ENCODE peak calls at places on chromosome 14, in seven cellular contexts. One of them, this sample, is unnamed.

GRCh38 chr14:34650786-34651584 is 21.0 kb upstream of the SNX6 start:
- DNase-seq in stomach: no peak
- DNase-seq in NCI-H1436 treated with DMSO at 0.1 percent for 48 hours: no peak
- DNase-seq in NCI-H510A treated with DMSO at 0.1 percent for 48 hours: no peak
- DNase-seq in COR-L47: no peak
- DNase-seq in NCI-H446: no peak
- DNase-seq in iris pigment epithelial cell: peak; percentile 100
- DNase-seq in this sample: peak; percentile 93

GRCh38 chr14:35213143-35213788 is 78.9 kb upstream of the PSMA6 start:
- DNase-seq in stomach: no peak
- DNase-seq in NCI-H1436 treated with DMSO at 0.1 percent for 48 hours: no peak
- DNase-seq in NCI-H510A treated with DMSO at 0.1 percent for 48 hours: no peak
- DNase-seq in COR-L47: no peak
- DNase-seq in NCI-H446: no peak
- DNase-seq in iris pigment epithelial cell: no peak
- DNase-seq in this sample: no peak

GRCh38 chr14:89408907-89409675 is 7.9 kb downstream of the FOXN3 start:
- DNase-seq in stomach: no peak
- DNase-seq in NCI-H1436 treated with DMSO at 0.1 percent for 48 hours: no peak
- DNase-seq in NCI-H510A treated with DMSO at 0.1 percent for 48 hours: no peak
- DNase-seq in COR-L47: no peak
- DNase-seq in NCI-H446: no peak
- DNase-seq in iris pigment epithelial cell: peak; percentile 61
- DNase-seq in this sample: no peak

GRCh38 chr14:104601786-104602185 is 2.8 kb downstream of the TMEM179 start:
- DNase-seq in stomach: no peak
- DNase-seq in NCI-H1436 treated with DMSO at 0.1 percent for 48 hours: no peak
- DNase-seq in NCI-H510A treated with DMSO at 0.1 percent for 48 hours: no peak
- DNase-seq in COR-L47: peak; percentile 94
- DNase-seq in NCI-H446: peak; percentile 82
- DNase-seq in iris pigment epithelial cell: no peak
- DNase-seq in this sample: no peak

GRCh38 chr14:99884834-99885648 is 91.8 kb downstream of the EML1 start:
- DNase-seq in stomach: no peak
- DNase-seq in NCI-H1436 treated with DMSO at 0.1 percent for 48 hours: no peak
- DNase-seq in NCI-H510A treated with DMSO at 0.1 percent for 48 hours: peak; percentile 75
- DNase-seq in COR-L47: peak; percentile 79
- DNase-seq in NCI-H446: peak; percentile 57
- DNase-seq in iris pigment epithelial cell: peak; percentile 68
- DNase-seq in this sample: peak; percentile 35

GRCh38 chr14:30528119-30528518 is 30.8 kb upstream of the G2E3 start:
- DNase-seq in stomach: no peak
- DNase-seq in NCI-H1436 treated with DMSO at 0.1 percent for 48 hours: no peak
- DNase-seq in NCI-H510A treated with DMSO at 0.1 percent for 48 hours: no peak
- DNase-seq in COR-L47: no peak
- DNase-seq in NCI-H446: no peak
- DNase-seq in iris pigment epithelial cell: no peak
- DNase-seq in this sample: no peak

GRCh38 chr14:95507174-95507573 is 9.3 kb downstream of the SYNE3 start:
- DNase-seq in stomach: peak; percentile 67
- DNase-seq in NCI-H1436 treated with DMSO at 0.1 percent for 48 hours: no peak
- DNase-seq in NCI-H510A treated with DMSO at 0.1 percent for 48 hours: no peak
- DNase-seq in COR-L47: no peak
- DNase-seq in NCI-H446: no peak
- DNase-seq in iris pigment epithelial cell: peak; percentile 97
- DNase-seq in this sample: peak; percentile 89

GRCh38 chr14:90641111-90642010 is 174.9 kb downstream of the TTC7B start:
- DNase-seq in stomach: no peak
- DNase-seq in NCI-H1436 treated with DMSO at 0.1 percent for 48 hours: no peak
- DNase-seq in NCI-H510A treated with DMSO at 0.1 percent for 48 hours: no peak
- DNase-seq in COR-L47: no peak
- DNase-seq in NCI-H446: no peak
- DNase-seq in iris pigment epithelial cell: peak; percentile 54
- DNase-seq in this sample: no peak

GRCh38 chr14:63367742-63368364 is 49.1 kb upstream of the GPHB5 start:
- DNase-seq in stomach: no peak
- DNase-seq in NCI-H1436 treated with DMSO at 0.1 percent for 48 hours: no peak
- DNase-seq in NCI-H510A treated with DMSO at 0.1 percent for 48 hours: no peak
- DNase-seq in COR-L47: no peak
- DNase-seq in NCI-H446: no peak
- DNase-seq in iris pigment epithelial cell: no peak
- DNase-seq in this sample: no peak

GRCh38 chr14:100199240-100199860 is 39.6 kb upstream of the YY1 start:
- DNase-seq in stomach: no peak
- DNase-seq in NCI-H1436 treated with DMSO at 0.1 percent for 48 hours: no peak
- DNase-seq in NCI-H510A treated with DMSO at 0.1 percent for 48 hours: no peak
- DNase-seq in COR-L47: no peak
- DNase-seq in NCI-H446: no peak
- DNase-seq in iris pigment epithelial cell: no peak
- DNase-seq in this sample: no peak

GRCh38 chr14:86541969-86542368 is 1012.0 kb downstream of the FLRT2 start:
- DNase-seq in stomach: no peak
- DNase-seq in NCI-H1436 treated with DMSO at 0.1 percent for 48 hours: no peak
- DNase-seq in NCI-H510A treated with DMSO at 0.1 percent for 48 hours: no peak
- DNase-seq in COR-L47: no peak
- DNase-seq in NCI-H446: no peak
- DNase-seq in iris pigment epithelial cell: no peak
- DNase-seq in this sample: no peak

GRCh38 chr14:91261115-91261514 is 16.6 kb upstream of the GPR68 start:
- DNase-seq in stomach: no peak
- DNase-seq in NCI-H1436 treated with DMSO at 0.1 percent for 48 hours: no peak
- DNase-seq in NCI-H510A treated with DMSO at 0.1 percent for 48 hours: no peak
- DNase-seq in COR-L47: no peak
- DNase-seq in NCI-H446: no peak
- DNase-seq in iris pigment epithelial cell: no peak
- DNase-seq in this sample: no peak

GRCh38 chr14:39033371-39033770 is 69.7 kb downstream of the SEC23A start:
- DNase-seq in stomach: no peak
- DNase-seq in NCI-H1436 treated with DMSO at 0.1 percent for 48 hours: no peak
- DNase-seq in NCI-H510A treated with DMSO at 0.1 percent for 48 hours: no peak
- DNase-seq in COR-L47: no peak
- DNase-seq in NCI-H446: no peak
- DNase-seq in iris pigment epithelial cell: no peak
- DNase-seq in this sample: no peak

GRCh38 chr14:93286212-93286890 is 46.5 kb downstream of the BTBD7 start:
- DNase-seq in stomach: no peak
- DNase-seq in NCI-H1436 treated with DMSO at 0.1 percent for 48 hours: no peak
- DNase-seq in NCI-H510A treated with DMSO at 0.1 percent for 48 hours: no peak
- DNase-seq in COR-L47: no peak
- DNase-seq in NCI-H446: no peak
- DNase-seq in iris pigment epithelial cell: peak; percentile 41
- DNase-seq in this sample: no peak

GRCh38 chr14:106843951-106844483 is 1317.6 kb downstream of the TMEM121 start:
- DNase-seq in stomach: peak; percentile 75
- DNase-seq in NCI-H1436 treated with DMSO at 0.1 percent for 48 hours: no peak
- DNase-seq in NCI-H510A treated with DMSO at 0.1 percent for 48 hours: peak; percentile 47
- DNase-seq in COR-L47: no peak
- DNase-seq in NCI-H446: no peak
- DNase-seq in iris pigment epithelial cell: no peak
- DNase-seq in this sample: no peak

GRCh38 chr14:21036746-21037145 is 2.1 kb upstream of the RNASE13 start:
- DNase-seq in stomach: no peak
- DNase-seq in NCI-H1436 treated with DMSO at 0.1 percent for 48 hours: no peak
- DNase-seq in NCI-H510A treated with DMSO at 0.1 percent for 48 hours: no peak
- DNase-seq in COR-L47: no peak
- DNase-seq in NCI-H446: no peak
- DNase-seq in iris pigment epithelial cell: no peak
- DNase-seq in this sample: no peak

GRCh38 chr14:43132441-43132840 is 1374.6 kb downstream of the FSCB start:
- DNase-seq in stomach: no peak
- DNase-seq in NCI-H1436 treated with DMSO at 0.1 percent for 48 hours: no peak
- DNase-seq in NCI-H510A treated with DMSO at 0.1 percent for 48 hours: no peak
- DNase-seq in COR-L47: no peak
- DNase-seq in NCI-H446: no peak
- DNase-seq in iris pigment epithelial cell: no peak
- DNase-seq in this sample: no peak

GRCh38 chr14:59484611-59485174 is 376 bp downstream of the JKAMP start:
- DNase-seq in stomach: no peak
- DNase-seq in NCI-H1436 treated with DMSO at 0.1 percent for 48 hours: no peak
- DNase-seq in NCI-H510A treated with DMSO at 0.1 percent for 48 hours: no peak
- DNase-seq in COR-L47: peak; percentile 35
- DNase-seq in NCI-H446: no peak
- DNase-seq in iris pigment epithelial cell: peak; percentile 42
- DNase-seq in this sample: no peak

GRCh38 chr14:29637406-29637805 is 290.2 kb downstream of the PRKD1 start:
- DNase-seq in stomach: peak; percentile 83
- DNase-seq in NCI-H1436 treated with DMSO at 0.1 percent for 48 hours: no peak
- DNase-seq in NCI-H510A treated with DMSO at 0.1 percent for 48 hours: no peak
- DNase-seq in COR-L47: peak; percentile 71
- DNase-seq in NCI-H446: peak; percentile 93
- DNase-seq in iris pigment epithelial cell: peak; percentile 82
- DNase-seq in this sample: peak; percentile 51

GRCh38 chr14:43285575-43285974 is 1221.5 kb downstream of the FSCB start:
- DNase-seq in stomach: no peak
- DNase-seq in NCI-H1436 treated with DMSO at 0.1 percent for 48 hours: no peak
- DNase-seq in NCI-H510A treated with DMSO at 0.1 percent for 48 hours: no peak
- DNase-seq in COR-L47: no peak
- DNase-seq in NCI-H446: no peak
- DNase-seq in iris pigment epithelial cell: no peak
- DNase-seq in this sample: no peak

GRCh38 chr14:36315159-36315853 is 5.1 kb downstream of the MBIP start:
- DNase-seq in stomach: no peak
- DNase-seq in NCI-H1436 treated with DMSO at 0.1 percent for 48 hours: no peak
- DNase-seq in NCI-H510A treated with DMSO at 0.1 percent for 48 hours: peak; percentile 65
- DNase-seq in COR-L47: no peak
- DNase-seq in NCI-H446: no peak
- DNase-seq in iris pigment epithelial cell: no peak
- DNase-seq in this sample: no peak

GRCh38 chr14:22510527-22511110 is 78.4 kb downstream of the DAD1 start:
- DNase-seq in stomach: no peak
- DNase-seq in NCI-H1436 treated with DMSO at 0.1 percent for 48 hours: no peak
- DNase-seq in NCI-H510A treated with DMSO at 0.1 percent for 48 hours: no peak
- DNase-seq in COR-L47: no peak
- DNase-seq in NCI-H446: no peak
- DNase-seq in iris pigment epithelial cell: peak; percentile 55
- DNase-seq in this sample: no peak